ENCODE peak calls at places on chromosomes 13 and 19, in five cellular contexts. Q is C1 segment of cervical spinal cord, Z is NCI-H1694 treated with DMSO at 0.1 percent for 48 hours, H is tibial artery, G is T-helper 2 cell. Y is an unnamed sample.

GRCh38 chr19:45113628-45114027 is 20.6 kb downstream of the PPP1R37 start:
- DNase-seq in G (no peak), H (no peak), Z (no peak), Q (no peak), Y (no peak)

GRCh38 chr19:16951529-16951928 is 62.7 kb downstream of the F2RL3 start:
- DNase-seq in H (no peak), Z (no peak), G (no peak), Q (no peak), Y (no peak)

GRCh38 chr19:56476671-56477428 is at the start of gene ZNF667:
- DNase-seq in Q (no peak), H (no peak), G (peak), Z (no peak), Y (no peak)

GRCh38 chr19:35268546-35269424 is at the start of gene USF2:
- DNase-seq in G (peak), H (peak), Q (peak), Z (peak), Y (peak)

GRCh38 chr19:47187023-47187655 is 43.9 kb downstream of the BBC3 start:
- DNase-seq in Z (no peak), G (no peak), H (no peak), Q (no peak), Y (no peak)

GRCh38 chr13:76976488-76976887 is 15.4 kb upstream of the CLN5 start:
- DNase-seq in Q (peak), G (peak), Z (peak), H (no peak), Y (no peak)

GRCh38 chr19:33428627-33429013 is 55.1 kb downstream of the CEBPG start:
- DNase-seq in G (no peak), H (no peak), Q (no peak), Z (no peak), Y (no peak)

GRCh38 chr13:99385940-99386339 is 78.7 kb upstream of the GPR183 start:
- DNase-seq in H (no peak), G (no peak), Z (no peak), Q (no peak), Y (no peak)

GRCh38 chr13:49669735-49670309 is 21.5 kb downstream of the EBPL start:
- DNase-seq in Q (peak), H (no peak), G (peak), Z (peak), Y (peak)

GRCh38 chr13:79475569-79475968 is 5.4 kb upstream of the NDFIP2 start:
- DNase-seq in G (no peak), Q (no peak), Z (no peak), H (no peak), Y (no peak)

GRCh38 chr19:2759392-2759791 is 19.6 kb upstream of the SLC39A3 start:
- DNase-seq in H (no peak), Q (no peak), G (no peak), Z (no peak), Y (no peak)

GRCh38 chr13:96900992-96901391 is 93.3 kb downstream of the OXGR1 start:
- DNase-seq in G (no peak), H (no peak), Q (no peak), Z (no peak), Y (no peak)

GRCh38 chr13:64130600-64130999 is 2715.0 kb upstream of the PCDH20 start:
- DNase-seq in Q (no peak), H (no peak), Z (no peak), G (no peak), Y (no peak)

GRCh38 chr13:29472317-29472961 is 123.0 kb downstream of the SLC7A1 start:
- DNase-seq in H (no peak), Q (no peak), Z (peak), G (peak), Y (peak)